ENCODE peak calls at places on chromosomes 13 and 19, in seven cellular contexts. H is activated effector memory CD4-positive, alpha-beta T cell treated with anti-CD3 and anti-CD28 coated beads, Interleukin-2, amount 50 U/mL, for 16 hours; X is heart right ventricle; A is fibroblast of pulmonary artery; Y is stimulated activated CD8-positive, alpha-beta memory T cell treated with anti-CD3 and anti-CD28 coated beads, Interleukin-12 subunit alpha, Interleukin-12 subunit beta, amount 100 ng/mL, for 4 hours; F is posterior cingulate gyrus; N is left ventricle myocardium inferior. P is an unnamed sample.

GRCh38 chr19:7658219-7658686 is 10.6 kb upstream of the RETN start:
- DNase-seq in A (no peak), H (peak), X (no peak), Y (no peak), N (no peak), F (peak), P (no peak)

GRCh38 chr13:113650275-113650674 is 7.7 kb downstream of the ATP4B start:
- DNase-seq in F (no peak), Y (no peak), X (no peak), N (peak), A (no peak), H (peak), P (no peak)

GRCh38 chr13:45042539-45042938 is 53.2 kb downstream of the GPALPP1 start:
- DNase-seq in H (no peak), A (peak), X (no peak), N (no peak), Y (no peak), F (no peak), P (no peak)

GRCh38 chr13:44198826-44199225 is 174.8 kb upstream of the SERP2 start:
- DNase-seq in F (no peak), N (no peak), Y (no peak), A (no peak), X (no peak), H (no peak), P (no peak)

GRCh38 chr13:87769445-87769844 is 98.3 kb downstream of the SLITRK5 start:
- DNase-seq in A (no peak), N (no peak), Y (no peak), X (no peak), H (no peak), F (no peak), P (no peak)

GRCh38 chr19:53868091-53868891 is 608 bp downstream of the MYADM start:
- DNase-seq in N (peak), H (peak), A (peak), Y (no peak), F (no peak), X (peak), P (no peak)

GRCh38 chr19:38303517-38304351 is at the start of gene C19orf33:
- DNase-seq in A (no peak), F (no peak), N (peak), H (no peak), Y (no peak), X (no peak), P (no peak)

GRCh38 chr13:106797081-106797640 is 229.2 kb upstream of the ARGLU1 start:
- DNase-seq in H (no peak), X (no peak), N (no peak), A (no peak), F (no peak), Y (no peak), P (no peak)

GRCh38 chr13:106623799-106624198 is 55.9 kb upstream of the ARGLU1 start:
- DNase-seq in X (no peak), F (no peak), N (no peak), H (no peak), A (no peak), Y (no peak), P (no peak)

GRCh38 chr13:112603641-112604220 is 15.8 kb upstream of the TUBGCP3 start:
- DNase-seq in N (no peak), Y (no peak), F (no peak), H (no peak), X (no peak), A (peak), P (no peak)

GRCh38 chr19:2391118-2391725 is 31.2 kb downstream of the TMPRSS9 start:
- DNase-seq in F (no peak), N (no peak), H (peak), X (no peak), Y (no peak), A (peak), P (peak)

GRCh38 chr19:34269489-34269888 is 15.1 kb downstream of the GARRE1 start:
- DNase-seq in A (no peak), F (no peak), X (no peak), N (no peak), H (no peak), Y (no peak), P (no peak)

GRCh38 chr13:77868717-77869116 is 49.9 kb downstream of the EDNRB start:
- DNase-seq in Y (no peak), X (no peak), N (no peak), F (no peak), A (peak), H (no peak), P (no peak)

GRCh38 chr19:1063909-1064660 is 2.9 kb upstream of the ARHGAP45 start:
- DNase-seq in F (no peak), H (no peak), Y (no peak), N (no peak), A (no peak), X (no peak), P (no peak)

GRCh38 chr13:110400786-110401533 is 93.9 kb downstream of the COL4A2 start:
- DNase-seq in A (peak), N (no peak), H (no peak), F (no peak), Y (no peak), X (no peak), P (no peak)

GRCh38 chr19:21519488-21519887 is 14.1 kb downstream of the ZNF429 start:
- DNase-seq in F (no peak), N (no peak), Y (no peak), H (no peak), X (no peak), A (peak), P (no peak)

GRCh38 chr19:50835103-50835784 is 1.9 kb upstream of the KLK15 start:
- DNase-seq in X (no peak), Y (no peak), H (no peak), A (peak), F (no peak), N (no peak), P (no peak)

GRCh38 chr19:7852851-7853759 is 21.1 kb downstream of the PRR36 start:
- DNase-seq in N (peak), H (peak), Y (peak), F (peak), A (peak), X (peak), P (peak)

GRCh38 chr19:58385313-58386165 is 1.5 kb upstream of the RPS5 start:
- DNase-seq in Y (no peak), X (no peak), N (no peak), F (no peak), H (peak), A (no peak), P (no peak)

GRCh38 chr19:2273356-2274184 is 8.4 kb downstream of the PEAK3 start:
- DNase-seq in X (peak), F (peak), A (peak), N (peak), H (peak), Y (peak), P (peak)

GRCh38 chr19:46784262-46785053 is 3.9 kb downstream of the SLC1A5 start:
- DNase-seq in N (peak), A (peak), X (peak), F (no peak), Y (peak), H (peak), P (no peak)

GRCh38 chr13:23505007-23505406 is 65.2 kb upstream of the TNFRSF19 start:
- DNase-seq in Y (no peak), H (no peak), A (peak), N (peak), F (no peak), X (peak), P (no peak)

GRCh38 chr13:29496241-29496712 is 99.2 kb downstream of the SLC7A1 start:
- DNase-seq in Y (no peak), H (no peak), N (peak), A (peak), F (peak), X (peak), P (peak)

GRCh38 chr19:18009412-18010066 is 1.6 kb downstream of the ARRDC2 start:
- DNase-seq in Y (no peak), A (no peak), N (no peak), H (no peak), F (no peak), X (no peak), P (no peak)

GRCh38 chr13:31208554-31209122 is 8.9 kb downstream of the B3GLCT start:
- DNase-seq in X (no peak), N (no peak), A (no peak), F (no peak), H (no peak), Y (no peak), P (no peak)

GRCh38 chr13:23506071-23506820 is 64.0 kb upstream of the TNFRSF19 start:
- DNase-seq in F (no peak), A (peak), H (no peak), Y (no peak), N (no peak), X (no peak), P (no peak)

GRCh38 chr19:2280633-2281264 is 1.2 kb downstream of the PEAK3 start:
- DNase-seq in N (no peak), Y (no peak), H (no peak), X (no peak), F (no peak), A (no peak), P (no peak)

GRCh38 chr19:19866599-19867248 is 1.0 kb downstream of the ZNF253 start:
- DNase-seq in H (peak), Y (peak), A (peak), X (no peak), N (no peak), F (no peak), P (peak)

GRCh38 chr13:36329355-36329754 is 16.8 kb downstream of the SPART start:
- DNase-seq in N (no peak), A (peak), Y (no peak), F (no peak), H (no peak), X (no peak), P (no peak)

GRCh38 chr13:44231786-44232516 is 141.7 kb upstream of the SERP2 start:
- DNase-seq in A (peak), H (no peak), Y (no peak), F (no peak), X (peak), N (no peak), P (no peak)

GRCh38 chr13:63492604-63493003 is 2077.0 kb upstream of the PCDH20 start:
- DNase-seq in A (no peak), Y (no peak), X (no peak), N (no peak), H (no peak), F (no peak), P (no peak)

P was measured in cerebellum.